ENCODE peak calls at places on chromosomes 12 and 14, in six cellular contexts. One of them, this sample, is unnamed. For H3K4me1 and H3K36me3, the result is how much of the 10 kb centered on the place peaks cover.

GRCh38 chr14:99691111-99691885 is 7.2 kb downstream of the CYP46A1 start:
- DNase-seq in IMR-90: no peak
- DNase-seq in psoas muscle: no peak
- DNase-seq in MM.1S: no peak
- DNase-seq in mucosa of descending colon: no peak
- DNase-seq in upper lobe of left lung: no peak
- DNase-seq in this sample: no peak

GRCh38 chr14:24409956-24410355 is 11.2 kb downstream of the NYNRIN start:
- DNase-seq in MM.1S: no peak
- DNase-seq in mucosa of descending colon: no peak
- DNase-seq in upper lobe of left lung: peak
- DNase-seq in psoas muscle: no peak
- DNase-seq in IMR-90: no peak
- DNase-seq in this sample: peak

GRCh38 chr14:69161590-69161989 is 8.7 kb upstream of the DCAF5 start:
- DNase-seq in upper lobe of left lung: no peak
- DNase-seq in mucosa of descending colon: no peak
- DNase-seq in IMR-90: no peak
- DNase-seq in psoas muscle: no peak
- DNase-seq in MM.1S: no peak
- DNase-seq in this sample: no peak

GRCh38 chr12:56658921-56659320 is 13.1 kb upstream of the ATP5F1B start:
- DNase-seq in psoas muscle: no peak
- DNase-seq in MM.1S: no peak
- DNase-seq in IMR-90: no peak
- DNase-seq in mucosa of descending colon: no peak
- DNase-seq in upper lobe of left lung: no peak
- DNase-seq in this sample: no peak

GRCh38 chr12:77845831-77846230 is 15.1 kb downstream of the NAV3 start:
- DNase-seq in MM.1S: no peak
- DNase-seq in upper lobe of left lung: no peak
- DNase-seq in IMR-90: peak
- DNase-seq in psoas muscle: no peak
- DNase-seq in mucosa of descending colon: no peak
- DNase-seq in this sample: no peak

GRCh38 chr14:64891839-64892375 is 12.2 kb upstream of the SPTB start:
- DNase-seq in IMR-90: peak
- DNase-seq in upper lobe of left lung: no peak
- DNase-seq in psoas muscle: no peak
- DNase-seq in mucosa of descending colon: peak
- DNase-seq in MM.1S: peak
- DNase-seq in this sample: no peak

GRCh38 chr14:64463198-64463597 is 2.1 kb upstream of the AKAP5 start:
- DNase-seq in IMR-90: no peak
- DNase-seq in psoas muscle: no peak
- DNase-seq in upper lobe of left lung: no peak
- DNase-seq in MM.1S: no peak
- DNase-seq in mucosa of descending colon: no peak
- DNase-seq in this sample: no peak

GRCh38 chr12:122185494-122186082 is 2.7 kb downstream of the LRRC43 start:
- DNase-seq in psoas muscle: no peak
- DNase-seq in mucosa of descending colon: no peak
- DNase-seq in MM.1S: no peak
- DNase-seq in upper lobe of left lung: no peak
- DNase-seq in IMR-90: no peak
- DNase-seq in this sample: no peak

GRCh38 chr14:96417254-96417653 is 25.3 kb downstream of the AK7 start:
- DNase-seq in MM.1S: no peak
- DNase-seq in upper lobe of left lung: no peak
- DNase-seq in psoas muscle: no peak
- DNase-seq in mucosa of descending colon: no peak
- DNase-seq in IMR-90: no peak
- DNase-seq in this sample: no peak

GRCh38 chr14:74548881-74549280 is 55.3 kb downstream of the ISCA2 start:
- DNase-seq in MM.1S: no peak
- DNase-seq in IMR-90: peak
- DNase-seq in psoas muscle: peak
- DNase-seq in mucosa of descending colon: no peak
- DNase-seq in upper lobe of left lung: peak
- DNase-seq in this sample: no peak

GRCh38 chr12:120971299-120972180 is 6.8 kb upstream of the HNF1A start:
- DNase-seq in upper lobe of left lung: no peak
- DNase-seq in MM.1S: peak
- DNase-seq in mucosa of descending colon: peak
- DNase-seq in IMR-90: peak
- DNase-seq in psoas muscle: no peak
- DNase-seq in this sample: peak

GRCh38 chr12:114982760-114983159 is 298.8 kb upstream of the TBX3 start:
- DNase-seq in MM.1S: no peak
- DNase-seq in upper lobe of left lung: no peak
- DNase-seq in psoas muscle: no peak
- DNase-seq in mucosa of descending colon: no peak
- DNase-seq in IMR-90: no peak
- DNase-seq in this sample: no peak

GRCh38 chr12:93839076-93839475 is 161.9 kb downstream of the CRADD start:
- DNase-seq in IMR-90: peak
- DNase-seq in psoas muscle: no peak
- DNase-seq in MM.1S: no peak
- DNase-seq in mucosa of descending colon: no peak
- DNase-seq in upper lobe of left lung: no peak
- DNase-seq in this sample: no peak

GRCh38 chr12:1826867-1827705 is 6.7 kb downstream of the LRTM2 start:
- DNase-seq in IMR-90: no peak
- DNase-seq in upper lobe of left lung: no peak
- DNase-seq in psoas muscle: no peak
- DNase-seq in MM.1S: no peak
- DNase-seq in mucosa of descending colon: no peak
- DNase-seq in this sample: no peak

GRCh38 chr14:103286460-103286859 is 47.6 kb upstream of the EIF5 start:
- DNase-seq in IMR-90: no peak
- DNase-seq in mucosa of descending colon: no peak
- DNase-seq in upper lobe of left lung: no peak
- DNase-seq in MM.1S: no peak
- DNase-seq in psoas muscle: no peak
- DNase-seq in this sample: no peak

GRCh38 chr14:54606178-54606577 is 39.2 kb downstream of the SAMD4A start:
- DNase-seq in mucosa of descending colon: no peak
- DNase-seq in IMR-90: no peak
- DNase-seq in upper lobe of left lung: no peak
- DNase-seq in MM.1S: no peak
- DNase-seq in psoas muscle: no peak
- DNase-seq in this sample: no peak

GRCh38 chr14:95575820-95576473 is 41.1 kb downstream of the GLRX5 start:
- DNase-seq in MM.1S: no peak
- DNase-seq in IMR-90: no peak
- DNase-seq in mucosa of descending colon: no peak
- DNase-seq in psoas muscle: no peak
- DNase-seq in upper lobe of left lung: no peak
- DNase-seq in this sample: no peak

GRCh38 chr14:76772300-76773187 is 11.3 kb downstream of the VASH1 start:
- DNase-seq in MM.1S: no peak
- DNase-seq in IMR-90: peak
- DNase-seq in psoas muscle: peak
- DNase-seq in mucosa of descending colon: peak
- DNase-seq in upper lobe of left lung: peak
- DNase-seq in this sample: peak

GRCh38 chr14:76769636-76770292 is 8.5 kb downstream of the VASH1 start:
- DNase-seq in upper lobe of left lung: no peak
- DNase-seq in IMR-90: no peak
- DNase-seq in mucosa of descending colon: no peak
- DNase-seq in psoas muscle: no peak
- DNase-seq in MM.1S: no peak
- DNase-seq in this sample: no peak

GRCh38 chr14:76773188-76773885 is 12.1 kb downstream of the VASH1 start:
- DNase-seq in upper lobe of left lung: peak
- DNase-seq in psoas muscle: peak
- DNase-seq in MM.1S: no peak
- DNase-seq in IMR-90: peak
- DNase-seq in mucosa of descending colon: no peak
- DNase-seq in this sample: no peak

GRCh38 chr14:76770521-76771431 is 9.5 kb downstream of the VASH1 start:
- DNase-seq in MM.1S: no peak
- DNase-seq in IMR-90: no peak
- DNase-seq in psoas muscle: no peak
- DNase-seq in upper lobe of left lung: no peak
- DNase-seq in mucosa of descending colon: no peak
- DNase-seq in this sample: no peak

DNA sequence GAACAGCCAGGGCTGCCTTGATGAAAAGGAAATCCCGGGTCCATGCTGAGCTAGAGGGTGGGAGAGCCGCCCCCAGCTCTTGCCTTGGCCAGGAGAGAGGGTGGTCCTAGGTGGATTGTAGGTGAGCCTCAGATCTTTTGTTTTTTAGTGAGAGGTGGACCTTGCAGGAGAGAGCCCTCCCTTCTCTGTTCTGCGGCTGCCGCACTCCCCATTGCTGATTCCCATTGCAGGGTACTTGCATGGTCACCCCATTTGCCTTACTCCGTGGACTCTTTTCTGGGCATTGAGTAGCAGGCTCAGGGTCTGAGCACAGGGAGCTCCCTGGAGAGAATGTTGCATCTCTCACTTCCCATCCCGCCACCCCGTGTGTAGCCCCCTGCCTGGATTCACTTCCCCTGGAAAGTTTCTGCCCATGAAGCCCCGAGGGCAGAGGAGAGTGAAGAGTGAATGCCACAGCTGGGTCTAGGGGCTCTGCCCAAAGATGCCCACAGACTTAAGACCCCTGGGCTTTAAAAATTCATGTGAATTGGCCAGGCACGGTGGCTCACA is 10.2 kb downstream of the VASH1 start:
- DNase-seq in IMR-90: no peak
- DNase-seq in upper lobe of left lung: no peak
- DNase-seq in mucosa of descending colon: no peak
- DNase-seq in psoas muscle: no peak
- DNase-seq in MM.1S: no peak
- DNase-seq in this sample: no peak
- H3K4me1 ChIP-seq in IMR-90: under half
- H3K4me1 ChIP-seq in upper lobe of left lung: half or more
- H3K4me1 ChIP-seq in mucosa of descending colon: under half
- H3K4me1 ChIP-seq in psoas muscle: under half
- H3K4me1 ChIP-seq in MM.1S: under half
- H3K4me1 ChIP-seq in this sample: under half

GRCh38 chr12:88122666-88123065 is 19.2 kb downstream of the CEP290 start:
- DNase-seq in psoas muscle: no peak
- DNase-seq in mucosa of descending colon: no peak
- DNase-seq in MM.1S: no peak
- DNase-seq in IMR-90: no peak
- DNase-seq in upper lobe of left lung: no peak
- DNase-seq in this sample: no peak
- H3K36me3 ChIP-seq in psoas muscle: under half
- H3K36me3 ChIP-seq in mucosa of descending colon: under half
- H3K36me3 ChIP-seq in MM.1S: under half
- H3K36me3 ChIP-seq in IMR-90: under half
- H3K36me3 ChIP-seq in upper lobe of left lung: under half
- H3K36me3 ChIP-seq in this sample: under half

GRCh38 chr12:48980389-48980952 is 2.3 kb downstream of the WNT1 start:
- DNase-seq in mucosa of descending colon: peak
- DNase-seq in psoas muscle: no peak
- DNase-seq in IMR-90: no peak
- DNase-seq in MM.1S: no peak
- DNase-seq in upper lobe of left lung: no peak
- DNase-seq in this sample: peak
- TF ChIP-seq CTCF in mucosa of descending colon: no peak
- TF ChIP-seq CTCF in psoas muscle: no peak
- TF ChIP-seq CTCF in IMR-90: no peak
- TF ChIP-seq CTCF in MM.1S: no peak
- TF ChIP-seq CTCF in upper lobe of left lung: no peak
- TF ChIP-seq CTCF in this sample: no peak

DNA sequence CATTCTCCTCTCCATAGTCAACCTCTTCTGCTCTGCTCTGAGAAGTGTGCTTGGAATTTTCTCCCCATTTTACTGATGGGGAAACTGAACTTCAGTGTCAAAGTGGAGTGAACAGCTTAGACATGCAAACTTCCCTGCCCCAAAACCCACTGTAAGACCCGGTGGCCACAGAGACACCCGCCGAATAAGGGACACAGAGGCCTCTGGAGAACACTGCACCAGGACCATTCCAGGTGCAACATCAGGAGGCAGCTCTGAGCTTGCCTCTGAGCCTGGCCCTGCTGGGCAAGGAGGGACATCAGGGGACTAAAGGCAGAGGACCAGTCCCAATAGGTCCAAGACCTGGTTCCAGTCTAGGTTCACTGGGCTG is 1.7 kb downstream of the HDAC7 start:
- DNase-seq in mucosa of descending colon: no peak
- DNase-seq in upper lobe of left lung: no peak
- DNase-seq in MM.1S: no peak
- DNase-seq in psoas muscle: no peak
- DNase-seq in IMR-90: no peak
- DNase-seq in this sample: no peak
- H3K4me1 ChIP-seq in mucosa of descending colon: under half
- H3K4me1 ChIP-seq in upper lobe of left lung: half or more
- H3K4me1 ChIP-seq in MM.1S: half or more
- H3K4me1 ChIP-seq in psoas muscle: under half
- H3K4me1 ChIP-seq in IMR-90: half or more
- H3K4me1 ChIP-seq in this sample: under half

DNA sequence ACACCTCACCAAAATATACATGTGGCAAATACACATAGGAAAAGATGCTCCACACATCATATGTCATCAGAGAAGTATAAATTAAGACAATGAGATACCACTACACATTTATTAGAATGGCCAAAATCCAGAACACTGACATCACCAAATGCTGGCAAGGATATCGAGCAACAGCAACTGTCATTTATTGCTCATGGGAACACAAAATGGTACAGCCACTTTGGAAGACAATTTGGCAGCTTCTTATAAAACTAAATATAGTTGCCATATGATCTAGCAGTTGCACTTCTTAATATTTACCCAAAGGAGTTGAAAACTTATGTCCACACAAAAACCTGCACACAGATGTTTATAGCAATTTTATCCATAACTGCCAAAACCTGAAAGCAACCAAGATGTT is 7.0 kb upstream of the KCNK13 start:
- DNase-seq in mucosa of descending colon: no peak
- DNase-seq in upper lobe of left lung: no peak
- DNase-seq in IMR-90: no peak
- DNase-seq in MM.1S: no peak
- DNase-seq in psoas muscle: no peak
- DNase-seq in this sample: no peak
- H3K36me3 ChIP-seq in mucosa of descending colon: under half
- H3K36me3 ChIP-seq in upper lobe of left lung: under half
- H3K36me3 ChIP-seq in IMR-90: under half
- H3K36me3 ChIP-seq in MM.1S: under half
- H3K36me3 ChIP-seq in psoas muscle: under half
- H3K36me3 ChIP-seq in this sample: under half

GRCh38 chr12:127355061-127355820 is 911.7 kb upstream of the TMEM132C start:
- DNase-seq in MM.1S: peak
- DNase-seq in IMR-90: no peak
- DNase-seq in mucosa of descending colon: no peak
- DNase-seq in psoas muscle: no peak
- DNase-seq in upper lobe of left lung: no peak
- DNase-seq in this sample: no peak
- TF ChIP-seq CTCF in MM.1S: peak
- TF ChIP-seq CTCF in IMR-90: no peak
- TF ChIP-seq CTCF in mucosa of descending colon: no peak
- TF ChIP-seq CTCF in psoas muscle: no peak
- TF ChIP-seq CTCF in upper lobe of left lung: no peak
- TF ChIP-seq CTCF in this sample: no peak

This sample was measured in pancreas.